ENCODE peak calls at places on chromosomes 1 and 21, in five cellular contexts. X is BE2C, D is glutamatergic neuron, K is colonic mucosa, U is fibroblast of lung. A is an unnamed sample.

GRCh38 chr21:19475525-19475924 is 1071.9 kb upstream of the TMPRSS15 start:
- DNase-seq in D (no peak), U (no peak), X (no peak), K (no peak), A (no peak)

GRCh38 chr1:32701951-32702598 is 495 bp downstream of the SYNC start:
- DNase-seq in K (peak), D (peak), U (peak), X (no peak), A (no peak)

GRCh38 chr1:185534806-185535205 is 199.4 kb upstream of the HMCN1 start:
- DNase-seq in K (no peak), D (no peak), U (no peak), X (no peak), A (no peak)

GRCh38 chr1:55718758-55719671 is 503.9 kb upstream of the USP24 start:
- DNase-seq in X (no peak), U (peak), K (peak), D (no peak), A (no peak)

GRCh38 chr21:44866780-44867179 is 6.7 kb downstream of the PTTG1IP start:
- DNase-seq in X (no peak), K (no peak), D (peak), U (peak), A (no peak)

GRCh38 chr1:110554871-110555801 is 36.2 kb upstream of the KCNA10 start:
- DNase-seq in K (peak), U (peak), D (peak), X (peak), A (peak)

GRCh38 chr1:54380285-54380882 is 25.8 kb downstream of the SSBP3 start:
- DNase-seq in K (no peak), U (no peak), D (no peak), X (no peak), A (no peak)

GRCh38 chr1:191528275-191528674 is 630.0 kb upstream of the RGS18 start:
- DNase-seq in K (no peak), U (no peak), D (no peak), X (no peak), A (no peak)

GRCh38 chr1:211476200-211476849 is 15.6 kb downstream of the RD3 start:
- DNase-seq in X (peak), U (peak), K (peak), D (peak), A (no peak)

GRCh38 chr1:54342764-54343687 is 63.2 kb downstream of the SSBP3 start:
- DNase-seq in D (peak), K (no peak), U (no peak), X (no peak), A (no peak)

DNA sequence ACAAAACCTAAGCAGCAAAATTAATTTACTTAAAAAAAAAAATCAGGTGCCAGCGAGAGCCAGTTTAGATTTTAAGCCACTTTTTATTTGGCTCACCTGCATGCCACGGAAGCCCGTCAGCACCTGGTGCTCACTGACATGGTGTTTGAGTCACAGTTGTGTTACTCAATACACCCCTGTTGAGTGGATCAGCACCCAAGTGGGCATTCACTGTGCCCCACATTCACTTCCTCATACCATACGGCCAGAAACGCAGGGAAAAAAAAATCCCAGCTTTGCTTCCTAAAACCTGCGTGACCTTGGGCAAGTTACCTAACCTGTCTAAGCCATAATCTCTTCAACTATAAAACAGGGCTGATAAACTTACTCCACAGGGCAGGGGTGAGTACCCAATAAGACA is 42.8 kb upstream of the SIM2 start:
- DNase-seq in X (no peak), D (no peak), U (no peak), K (no peak), A (no peak)
- TF ChIP-seq CTCF in X (no peak), D (no peak), U (no peak), K (no peak), A (no peak)

DNA sequence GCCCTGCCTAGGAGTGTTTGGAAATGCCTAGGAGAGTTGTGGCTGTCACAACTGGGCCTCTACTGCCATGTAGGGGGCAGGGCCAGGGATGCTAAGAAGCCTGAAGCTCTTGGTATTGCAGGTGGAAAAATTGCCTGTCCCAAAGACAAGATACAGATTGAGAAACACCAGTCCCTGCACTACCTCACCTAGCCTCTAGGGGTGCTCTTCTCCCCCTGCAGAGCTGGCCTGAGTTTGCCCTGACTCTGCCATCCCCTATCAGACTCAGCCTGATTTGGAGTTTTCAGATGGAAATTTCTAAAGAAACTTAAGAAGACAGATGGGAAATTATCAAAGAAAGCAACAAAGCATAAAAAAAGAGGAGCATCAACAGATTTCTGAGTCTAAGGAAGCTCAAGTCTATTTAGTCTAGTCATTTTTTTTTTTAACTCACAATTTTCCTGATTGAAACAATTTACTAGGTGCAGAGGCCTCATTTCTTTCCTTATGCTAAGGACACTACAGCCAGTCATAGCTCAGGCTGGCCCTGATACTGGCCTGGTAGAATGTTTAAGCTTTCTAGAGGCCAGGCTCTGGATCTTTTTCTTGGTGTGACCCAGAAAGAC is 61.4 kb upstream of the LRRN2 start:
- DNase-seq in X (peak), U (peak), D (peak), K (peak), A (no peak)
- TF ChIP-seq CTCF in X (peak), U (peak), D (peak), K (peak), A (peak)

DNA sequence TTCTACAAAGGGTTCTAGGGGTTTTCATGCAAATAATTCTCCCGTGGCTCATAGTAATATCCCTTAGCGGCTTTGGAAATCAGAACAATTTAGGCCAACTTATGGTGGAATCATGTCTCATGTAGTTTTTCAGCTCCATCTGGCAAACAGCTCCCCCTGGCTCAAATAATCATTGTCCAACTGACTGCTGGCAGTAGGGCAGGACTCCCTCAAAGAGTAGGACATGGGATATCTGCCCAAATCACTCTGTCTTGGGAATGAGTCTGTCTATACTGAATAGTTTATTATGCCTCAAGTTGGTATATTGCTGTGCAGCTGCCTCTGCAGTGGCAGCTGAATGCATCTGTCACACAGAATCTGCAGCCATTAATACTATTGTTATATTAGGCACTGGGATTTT is 255.7 kb downstream of the COL11A1 start:
- DNase-seq in K (no peak), D (no peak), U (no peak), X (no peak), A (no peak)
- TF ChIP-seq CTCF in K (no peak), D (no peak), U (no peak), X (peak), A (no peak)

GRCh38 chr1:68319907-68320306 is 87.6 kb upstream of the WLS start:
- DNase-seq in U (no peak), D (no peak), X (no peak), K (no peak), A (no peak)

GRCh38 chr1:68320349-68320748 is 88.0 kb upstream of the WLS start:
- DNase-seq in K (no peak), X (no peak), D (no peak), U (no peak), A (no peak)

GRCh38 chr1:68322096-68322495 is 89.8 kb upstream of the WLS start:
- DNase-seq in D (no peak), K (no peak), X (no peak), U (no peak), A (no peak)

GRCh38 chr1:68322837-68323687 is 90.7 kb upstream of the WLS start:
- DNase-seq in X (no peak), K (no peak), U (peak), D (no peak), A (no peak)

GRCh38 chr1:68321084-68321685 is 88.9 kb upstream of the WLS start:
- DNase-seq in X (peak), U (peak), K (peak), D (peak), A (no peak)
- TF ChIP-seq CTCF in X (peak), U (peak), K (peak), D (peak), A (peak)

GRCh38 chr1:198054510-198054909 is 102.3 kb upstream of the NEK7 start:
- DNase-seq in X (no peak), U (no peak), K (no peak), D (no peak), A (no peak)

GRCh38 chr1:198056255-198056654 is 100.5 kb upstream of the NEK7 start:
- DNase-seq in D (peak), X (peak), K (no peak), U (no peak), A (no peak)
- TF ChIP-seq CTCF in D (peak), X (peak), K (no peak), U (no peak), A (peak)